ENCODE peak calls at places on chromosomes 2 and 18, in five cellular contexts. S is IMR-90, H is A549, R is WTC11, Y is K562. U is an unnamed sample.

GRCh38 chr2:54015809-54016703 is 45.3 kb upstream of the PSME4 start:
- DNase-seq in S (peak), H (peak), R (no peak), Y (no peak), U (no peak)

GRCh38 chr2:2333076-2333475 is 2.0 kb upstream of the MYT1L start:
- DNase-seq in S (no peak), H (peak), R (no peak), Y (no peak), U (peak)

GRCh38 chr2:232543491-232543890 is 4.0 kb downstream of the CHRNG start:
- DNase-seq in S (no peak), H (no peak), R (no peak), Y (no peak), U (peak)

GRCh38 chr2:176270100-176270750 is 983 bp downstream of the MTX2 start:
- DNase-seq in S (peak), H (no peak), R (no peak), Y (no peak), U (no peak)

GRCh38 chr18:31793531-31793930 is 32.9 kb upstream of the SLC25A52 start:
- DNase-seq in S (no peak), H (no peak), R (no peak), Y (no peak), U (no peak)

GRCh38 chr2:11430729-11431128 is 35.2 kb downstream of the E2F6 start:
- DNase-seq in S (no peak), H (no peak), R (no peak), Y (no peak), U (no peak)

GRCh38 chr2:118371500-118371899 is 283.2 kb downstream of the INSIG2 start:
- DNase-seq in S (peak), H (peak), R (peak), Y (no peak), U (peak)

GRCh38 chr2:216491757-216492635 is 6.6 kb upstream of the RPL37A start:
- DNase-seq in S (no peak), H (no peak), R (no peak), Y (no peak), U (no peak)

GRCh38 chr2:204754898-204755297 is 209.6 kb downstream of the PARD3B start:
- DNase-seq in S (no peak), H (no peak), R (no peak), Y (no peak), U (no peak)

GRCh38 chr2:224847961-224848850 is 132.0 kb upstream of the CCDC195 start:
- DNase-seq in S (peak), H (peak), R (no peak), Y (no peak), U (peak)

GRCh38 chr2:166862582-166863132 is 25.6 kb upstream of the XIRP2 start:
- DNase-seq in S (no peak), H (peak), R (no peak), Y (no peak), U (no peak)

GRCh38 chr2:144516981-144517824 is 2.7 kb downstream of the ZEB2 start:
- DNase-seq in S (peak), H (peak), R (no peak), Y (peak), U (peak)

GRCh38 chr2:153971914-153972313 is 100.2 kb downstream of the GALNT13 start:
- DNase-seq in S (no peak), H (peak), R (no peak), Y (no peak), U (no peak)

GRCh38 chr2:63712748-63713147 is 124.0 kb downstream of the MDH1 start:
- DNase-seq in S (peak), H (peak), R (no peak), Y (no peak), U (no peak)
- TF ChIP-seq USF2 in S (no peak), H (no peak), R (no peak), Y (peak), U (no peak)

GRCh38 chr2:218260742-218261423 is at the start of gene GPBAR1:
- DNase-seq in S (no peak), H (no peak), R (peak), Y (no peak), U (no peak)

GRCh38 chr2:218261424-218262273 is 834 bp downstream of the GPBAR1 start:
- DNase-seq in S (no peak), H (no peak), R (no peak), Y (no peak), U (no peak)

GRCh38 chr2:218257390-218257981 is 3.3 kb upstream of the GPBAR1 start:
- DNase-seq in S (no peak), H (peak), R (peak), Y (peak), U (peak)

GRCh38 chr2:218260166-218260565 is 649 bp upstream of the GPBAR1 start:
- DNase-seq in S (no peak), H (no peak), R (no peak), Y (no peak), U (no peak)

GRCh38 chr2:218259099-218259921 is 1.5 kb upstream of the GPBAR1 start:
- DNase-seq in S (peak), H (no peak), R (no peak), Y (no peak), U (peak)
- TF ChIP-seq USF2 in S (no peak), H (no peak), R (no peak), Y (no peak), U (no peak)

GRCh38 chr18:33818145-33818544 is 240.1 kb downstream of the ASXL3 start:
- DNase-seq in S (no peak), H (no peak), R (no peak), Y (no peak), U (no peak)

GRCh38 chr18:33821503-33821902 is 243.5 kb downstream of the ASXL3 start:
- DNase-seq in S (peak), H (no peak), R (no peak), Y (no peak), U (no peak)

GRCh38 chr18:33820517-33821368 is 242.7 kb downstream of the ASXL3 start:
- DNase-seq in S (no peak), H (no peak), R (peak), Y (no peak), U (no peak)

GRCh38 chr18:33812186-33812585 is 234.2 kb downstream of the ASXL3 start:
- DNase-seq in S (no peak), H (no peak), R (no peak), Y (no peak), U (no peak)

GRCh38 chr18:33817096-33817495 is 239.1 kb downstream of the ASXL3 start:
- DNase-seq in S (peak), H (no peak), R (no peak), Y (no peak), U (no peak)
- TF ChIP-seq USF2 in S (no peak), H (no peak), R (no peak), Y (no peak), U (no peak)

DNA sequence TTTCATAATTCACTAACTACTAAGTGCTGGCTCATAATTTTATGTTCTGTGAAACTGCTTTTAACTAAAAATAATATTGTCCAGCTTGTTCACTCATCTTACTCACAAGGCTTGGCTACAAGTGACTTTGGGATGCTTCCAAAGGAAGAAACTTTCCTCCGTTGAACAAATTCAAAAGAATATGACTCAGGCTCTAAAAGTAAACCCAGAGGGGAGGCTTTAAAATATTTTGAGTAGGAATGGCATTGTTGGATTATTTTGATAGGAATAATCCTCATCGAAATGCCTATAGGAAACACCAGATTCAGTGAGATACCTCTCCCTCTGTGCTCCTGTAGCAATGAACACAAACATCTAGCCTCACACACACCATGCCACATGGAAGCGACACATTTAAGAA is 25.2 kb upstream of the TLK1 start:
- DNase-seq in S (peak), H (no peak), R (no peak), Y (no peak), U (no peak)
- TF ChIP-seq USF2 in S (no peak), H (no peak), R (no peak), Y (no peak), U (no peak)

GRCh38 chr18:5282770-5283169 is 12.8 kb downstream of the ZBTB14 start:
- DNase-seq in S (no peak), H (no peak), R (no peak), Y (no peak), U (no peak)
- TF ChIP-seq USF2 in S (no peak), H (no peak), R (no peak), Y (no peak), U (no peak)

GRCh38 chr2:35454966-35455638 is 900.5 kb upstream of the CRIM1 start:
- DNase-seq in S (no peak), H (peak), R (peak), Y (no peak), U (peak)
- TF ChIP-seq USF2 in S (no peak), H (no peak), R (no peak), Y (no peak), U (no peak)

DNA sequence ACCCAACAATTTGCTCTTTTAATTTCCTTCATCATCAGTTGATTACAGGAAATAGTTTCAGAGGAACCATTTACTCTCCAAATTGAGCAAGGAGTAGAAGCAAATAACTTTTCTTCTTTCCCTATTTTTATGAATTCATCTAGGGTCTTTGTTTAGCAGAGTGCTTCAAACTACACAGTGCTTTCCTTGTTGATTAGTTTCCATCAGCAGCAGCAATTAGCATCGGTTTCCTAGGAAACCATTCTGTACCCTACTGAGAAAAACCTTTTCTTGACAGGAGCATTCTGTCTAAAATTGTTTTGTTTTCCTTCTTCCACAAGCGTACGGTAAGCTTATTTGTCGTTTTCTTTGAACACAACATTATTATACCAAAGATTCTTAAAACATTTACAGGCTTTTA is 100.4 kb upstream of the UNC80 start:
- DNase-seq in S (no peak), H (no peak), R (no peak), Y (no peak), U (no peak)
- TF ChIP-seq USF2 in S (no peak), H (no peak), R (no peak), Y (no peak), U (no peak)

GRCh38 chr2:212893216-212893615 is 258.2 kb downstream of the IKZF2 start:
- DNase-seq in S (no peak), H (no peak), R (no peak), Y (no peak), U (no peak)
- TF ChIP-seq USF2 in S (no peak), H (no peak), R (no peak), Y (no peak), U (no peak)

U was measured in SK-N-SH.